ENCODE peak calls at places on chromosome 15, in six cellular contexts. H is H9, Q is WTC11, N is fibroblast of mammary gland, W is endothelial cell, O is pancreas. B is an unnamed sample.

GRCh38 chr15:63510548-63510940 is 6.2 kb downstream of the USP3 start:
- DNase-seq in H (no peak), Q (no peak), N (no peak), W (no peak), O (no peak), B (no peak)

GRCh38 chr15:52023169-52023922 is 4.3 kb downstream of the MAPK6 start:
- DNase-seq in H (no peak), Q (no peak), N (no peak), W (no peak), O (no peak), B (no peak)

GRCh38 chr15:67091073-67091965 is 25.9 kb downstream of the SMAD3 start:
- DNase-seq in H (no peak), Q (no peak), N (peak; percentile 97), W (no peak), O (peak; percentile 70), B (peak; percentile 97)

GRCh38 chr15:31391687-31392671 is 65.3 kb downstream of the KLF13 start:
- DNase-seq in H (peak; percentile 66), Q (peak; percentile 71), N (peak; percentile 66), W (peak; percentile 56), O (peak; percentile 82), B (peak; percentile 53)

GRCh38 chr15:68436680-68437079 is 4.7 kb upstream of the ITGA11 start:
- DNase-seq in H (peak; percentile 17), Q (no peak), N (no peak), W (no peak), O (no peak), B (no peak)

GRCh38 chr15:52144656-52145055 is 32.1 kb upstream of the BCL2L10 start:
- DNase-seq in H (no peak), Q (no peak), N (peak; percentile 71), W (no peak), O (no peak), B (peak; percentile 36)

GRCh38 chr15:50137330-50137761 is 18.3 kb upstream of the ATP8B4 start:
- DNase-seq in H (no peak), Q (no peak), N (peak; percentile 100), W (no peak), O (no peak), B (peak; percentile 88)

GRCh38 chr15:77526582-77527163 is 106.0 kb downstream of the HMG20A start:
- DNase-seq in H (no peak), Q (no peak), N (no peak), W (no peak), O (no peak), B (no peak)

GRCh38 chr15:92878593-92879053 is 21.5 kb upstream of the CHD2 start:
- DNase-seq in H (no peak), Q (no peak), N (no peak), W (no peak), O (no peak), B (no peak)

GRCh38 chr15:70064441-70064840 is 33.3 kb downstream of the TLE3 start:
- DNase-seq in H (no peak), Q (no peak), N (peak; percentile 15), W (no peak), O (no peak), B (no peak)

GRCh38 chr15:87561641-87562040 is 694.9 kb downstream of the NTRK3 start:
- DNase-seq in H (no peak), Q (no peak), N (no peak), W (no peak), O (no peak), B (no peak)

GRCh38 chr15:62392411-62392810 is 227.3 kb upstream of the C2CD4B start:
- DNase-seq in H (peak; percentile 50), Q (peak; percentile 15), N (peak; percentile 54), W (peak; percentile 6), O (peak; percentile 16), B (no peak)

GRCh38 chr15:78437107-78437761 is 782 bp upstream of the IREB2 start:
- DNase-seq in H (peak; percentile 45), Q (no peak), N (no peak), W (no peak), O (no peak), B (no peak)

GRCh38 chr15:81531141-81531592 is 157.2 kb upstream of the TMC3 start:
- DNase-seq in H (peak; percentile 31), Q (peak; percentile 16), N (no peak), W (no peak), O (no peak), B (no peak)

GRCh38 chr15:58401991-58402649 is 29.7 kb upstream of the LIPC start:
- DNase-seq in H (no peak), Q (no peak), N (peak; percentile 29), W (no peak), O (no peak), B (peak; percentile 36)

GRCh38 chr15:59124261-59124660 is 19.3 kb downstream of the CCNB2 start:
- DNase-seq in H (no peak), Q (no peak), N (no peak), W (no peak), O (no peak), B (no peak)

GRCh38 chr15:65610871-65611718 is at the start of gene INTS14:
- DNase-seq in H (peak; percentile 98), Q (peak; percentile 99), N (peak; percentile 95), W (peak; percentile 99), O (peak; percentile 97), B (peak; percentile 96)

GRCh38 chr15:33311312-33311971 is 675 bp downstream of the RYR3 start:
- DNase-seq in H (peak; percentile 49), Q (peak; percentile 63), N (no peak), W (peak; percentile 19), O (no peak), B (no peak)

GRCh38 chr15:89127054-89127702 is 38.9 kb downstream of the ABHD2 start:
- DNase-seq in H (no peak), Q (no peak), N (peak; percentile 29), W (no peak), O (peak; percentile 60), B (peak; percentile 30)
- TF ChIP-seq CTCF in H (peak; percentile 33), Q (no peak), N (peak; percentile 19), W (peak; percentile 17), O (no peak), B (no peak)

DNA sequence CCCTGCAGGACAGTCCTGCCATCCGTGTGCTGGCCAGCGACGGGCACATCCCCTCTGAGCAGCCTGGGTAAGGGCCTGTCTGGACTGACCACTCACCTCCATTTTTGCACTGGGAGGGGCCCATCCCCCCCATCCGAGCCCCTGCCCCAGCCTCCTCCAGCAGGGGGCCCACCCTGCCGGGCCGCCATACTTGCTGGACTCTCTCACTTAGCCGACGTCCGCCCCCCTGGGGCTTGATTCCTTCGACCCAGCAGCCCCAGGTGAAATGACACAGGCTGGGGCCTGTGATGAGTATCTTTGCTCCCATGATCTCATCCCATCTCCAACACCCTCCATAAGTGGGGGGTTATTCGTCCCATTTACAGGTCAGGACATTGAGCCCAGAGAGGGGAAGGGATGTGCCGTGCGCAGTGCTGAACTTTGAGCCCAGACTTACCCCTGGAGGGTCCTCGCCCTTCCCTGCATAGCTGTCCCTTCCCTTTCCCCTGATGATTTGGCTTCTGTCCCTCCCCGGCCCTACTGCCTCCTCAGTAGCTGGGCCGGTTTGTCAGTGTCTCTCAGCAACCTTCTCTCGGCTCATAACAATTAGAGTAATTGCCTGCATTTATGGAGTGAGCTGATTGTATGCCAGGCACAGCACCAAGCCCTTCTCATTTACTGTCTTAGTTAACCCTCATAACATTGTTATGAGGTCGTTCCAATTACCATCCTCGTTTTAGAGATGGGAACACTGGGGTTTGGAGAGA is 4.2 kb downstream of the LMAN1L start:
- DNase-seq in H (no peak), Q (no peak), N (no peak), W (no peak), O (no peak), B (no peak)
- TF ChIP-seq CTCF in H (no peak), Q (no peak), N (no peak), W (no peak), O (no peak), B (no peak)

DNA sequence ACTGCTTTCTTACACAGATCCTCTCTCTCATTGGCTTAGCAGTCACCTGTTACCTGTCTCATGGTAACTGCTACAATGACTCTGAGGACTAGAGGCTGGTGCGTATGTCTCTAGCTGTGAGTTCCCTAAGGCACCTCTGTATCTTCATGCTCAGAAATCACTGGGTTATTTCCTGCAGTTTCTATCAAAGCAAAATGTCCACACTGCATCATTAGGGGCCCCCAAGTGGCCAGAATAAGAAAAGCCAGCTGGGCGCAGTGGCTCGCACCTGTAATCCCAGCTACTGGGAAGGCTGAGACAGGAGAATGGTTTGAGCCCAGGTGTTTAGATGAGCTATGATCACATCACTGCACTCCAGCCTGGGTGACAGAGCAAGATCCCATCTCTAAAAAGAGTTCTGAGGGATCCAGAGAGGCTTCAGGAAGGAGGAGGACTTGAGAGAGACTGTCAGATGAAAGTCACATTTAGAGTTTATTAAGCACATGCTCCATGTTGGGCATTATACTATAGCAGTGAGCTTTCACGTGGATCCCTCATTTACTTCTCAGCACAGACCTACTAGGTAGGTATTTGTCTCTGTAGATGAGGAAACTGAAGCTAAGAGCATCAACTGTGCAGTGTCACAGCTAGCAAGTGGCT is 2.3 kb upstream of the VPS18 start:
- DNase-seq in H (peak; percentile 63), Q (peak; percentile 61), N (peak; percentile 46), W (peak; percentile 51), O (peak; percentile 74), B (peak; percentile 86)
- TF ChIP-seq CTCF in H (peak; percentile 79), Q (peak; percentile 45), N (peak; percentile 61), W (peak; percentile 52), O (peak; percentile 77), B (peak; percentile 76)

GRCh38 chr15:73572296-73572695 is 60.9 kb downstream of the NPTN start:
- DNase-seq in H (no peak), Q (no peak), N (no peak), W (no peak), O (no peak), B (no peak)

GRCh38 chr15:73573572-73573971 is 59.6 kb downstream of the NPTN start:
- DNase-seq in H (no peak), Q (no peak), N (peak; percentile 84), W (no peak), O (no peak), B (peak; percentile 97)

GRCh38 chr15:73573071-73573470 is 60.1 kb downstream of the NPTN start:
- DNase-seq in H (no peak), Q (no peak), N (no peak), W (no peak), O (no peak), B (no peak)

GRCh38 chr15:73570355-73571032 is 62.7 kb downstream of the NPTN start:
- DNase-seq in H (no peak), Q (no peak), N (no peak), W (no peak), O (no peak), B (no peak)

DNA sequence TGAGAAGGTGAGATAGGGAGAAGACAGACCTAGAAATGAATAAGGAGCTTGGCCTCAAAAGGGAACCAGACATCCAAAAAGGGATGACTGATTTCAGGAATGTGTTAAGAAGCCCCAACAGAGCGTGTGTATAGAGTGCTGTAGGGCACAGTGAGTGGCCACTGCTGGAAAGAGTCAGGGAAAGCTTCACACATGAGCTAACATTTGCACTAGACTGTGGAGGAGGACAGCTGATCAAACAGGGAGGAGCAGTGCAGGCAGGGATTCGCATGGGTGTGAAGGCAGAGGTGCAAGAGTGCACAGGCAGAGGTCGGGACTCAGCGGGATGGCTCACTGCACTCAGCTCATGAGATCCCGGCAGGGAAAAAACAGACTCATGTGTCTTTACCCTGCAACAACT is 61.8 kb downstream of the NPTN start:
- DNase-seq in H (no peak), Q (no peak), N (no peak), W (no peak), O (peak; percentile 19), B (no peak)
- TF ChIP-seq CTCF in H (no peak), Q (no peak), N (no peak), W (no peak), O (no peak), B (no peak)

GRCh38 chr15:38260077-38260476 is 7.4 kb downstream of the SPRED1 start:
- DNase-seq in H (no peak), Q (no peak), N (peak; percentile 46), W (no peak), O (no peak), B (no peak)
- TF ChIP-seq CTCF in H (peak; percentile 48), Q (no peak), N (no peak), W (no peak), O (no peak), B (no peak)